ENCODE peak calls at places on chromosomes 7 and 10, in five cellular contexts. One of them, this sample, is unnamed. For H3K27me3 and H3K4me1, the result is how much of the 10 kb centered on the place peaks cover.

GRCh38 chr10:3837909-3838722 is 53.1 kb upstream of the KLF6 start:
- DNase-seq in Peyer's patch: no peak
- DNase-seq in heart left ventricle: no peak
- DNase-seq in transverse colon: no peak
- DNase-seq in gastrocnemius medialis: no peak
- DNase-seq in this sample: no peak

GRCh38 chr10:21406595-21407218 is 118.8 kb downstream of the SKIDA1 start:
- DNase-seq in gastrocnemius medialis: no peak
- DNase-seq in heart left ventricle: no peak
- DNase-seq in transverse colon: no peak
- DNase-seq in Peyer's patch: no peak
- DNase-seq in this sample: no peak

GRCh38 chr10:78349165-78349516 is 315.5 kb downstream of the RPS24 start:
- DNase-seq in gastrocnemius medialis: no peak
- DNase-seq in Peyer's patch: no peak
- DNase-seq in transverse colon: no peak
- DNase-seq in heart left ventricle: peak
- DNase-seq in this sample: peak

GRCh38 chr10:17473228-17473950 is 19.0 kb upstream of the ST8SIA6 start:
- DNase-seq in Peyer's patch: no peak
- DNase-seq in heart left ventricle: no peak
- DNase-seq in transverse colon: no peak
- DNase-seq in gastrocnemius medialis: no peak
- DNase-seq in this sample: no peak

GRCh38 chr10:95406651-95407280 is 116.0 kb upstream of the PDLIM1 start:
- DNase-seq in heart left ventricle: peak
- DNase-seq in gastrocnemius medialis: peak
- DNase-seq in transverse colon: peak
- DNase-seq in Peyer's patch: peak
- DNase-seq in this sample: peak

GRCh38 chr10:103540722-103541121 is 47.2 kb downstream of the NEURL1 start:
- DNase-seq in transverse colon: no peak
- DNase-seq in gastrocnemius medialis: no peak
- DNase-seq in heart left ventricle: no peak
- DNase-seq in Peyer's patch: no peak
- DNase-seq in this sample: no peak

GRCh38 chr7:34260282-34260681 is 354.9 kb downstream of the BMPER start:
- DNase-seq in gastrocnemius medialis: no peak
- DNase-seq in Peyer's patch: no peak
- DNase-seq in heart left ventricle: no peak
- DNase-seq in transverse colon: no peak
- DNase-seq in this sample: no peak

GRCh38 chr10:115093776-115094361 is 704 bp downstream of the ATRNL1 start:
- DNase-seq in gastrocnemius medialis: peak
- DNase-seq in transverse colon: peak
- DNase-seq in heart left ventricle: no peak
- DNase-seq in Peyer's patch: peak
- DNase-seq in this sample: peak

GRCh38 chr7:70694357-70694908 is 437.5 kb upstream of the GALNT17 start:
- DNase-seq in Peyer's patch: peak
- DNase-seq in gastrocnemius medialis: peak
- DNase-seq in heart left ventricle: peak
- DNase-seq in transverse colon: peak
- DNase-seq in this sample: peak

GRCh38 chr10:89921422-89921821 is 220.0 kb downstream of the KIF20B start:
- DNase-seq in Peyer's patch: no peak
- DNase-seq in heart left ventricle: no peak
- DNase-seq in transverse colon: no peak
- DNase-seq in gastrocnemius medialis: no peak
- DNase-seq in this sample: no peak

GRCh38 chr7:7157887-7158271 is 24.5 kb upstream of the C1GALT1 start:
- DNase-seq in gastrocnemius medialis: no peak
- DNase-seq in Peyer's patch: no peak
- DNase-seq in heart left ventricle: no peak
- DNase-seq in transverse colon: no peak
- DNase-seq in this sample: no peak

GRCh38 chr7:80392229-80393169 is 119.4 kb downstream of the GNAT3 start:
- DNase-seq in Peyer's patch: no peak
- DNase-seq in transverse colon: no peak
- DNase-seq in gastrocnemius medialis: no peak
- DNase-seq in heart left ventricle: no peak
- DNase-seq in this sample: no peak

GRCh38 chr10:69842932-69843331 is 41.2 kb downstream of the COL13A1 start:
- DNase-seq in transverse colon: no peak
- DNase-seq in heart left ventricle: no peak
- DNase-seq in gastrocnemius medialis: no peak
- DNase-seq in Peyer's patch: no peak
- DNase-seq in this sample: no peak

GRCh38 chr10:99394761-99395386 is 35.5 kb downstream of the GOT1 start:
- DNase-seq in transverse colon: no peak
- DNase-seq in heart left ventricle: no peak
- DNase-seq in gastrocnemius medialis: no peak
- DNase-seq in Peyer's patch: no peak
- DNase-seq in this sample: no peak

GRCh38 chr10:121949052-121949451 is 21.2 kb upstream of the ATE1 start:
- DNase-seq in Peyer's patch: no peak
- DNase-seq in heart left ventricle: no peak
- DNase-seq in gastrocnemius medialis: no peak
- DNase-seq in transverse colon: no peak
- DNase-seq in this sample: no peak

GRCh38 chr10:29022513-29022912 is 266.4 kb upstream of the LYZL1 start:
- DNase-seq in heart left ventricle: no peak
- DNase-seq in gastrocnemius medialis: no peak
- DNase-seq in transverse colon: no peak
- DNase-seq in Peyer's patch: no peak
- DNase-seq in this sample: no peak

GRCh38 chr10:66642217-66642616 is 283.6 kb upstream of the LRRTM3 start:
- DNase-seq in gastrocnemius medialis: no peak
- DNase-seq in Peyer's patch: no peak
- DNase-seq in transverse colon: no peak
- DNase-seq in heart left ventricle: no peak
- DNase-seq in this sample: no peak

GRCh38 chr10:6597478-6597877 is 17.4 kb upstream of the PRKCQ start:
- DNase-seq in Peyer's patch: no peak
- DNase-seq in transverse colon: no peak
- DNase-seq in heart left ventricle: no peak
- DNase-seq in gastrocnemius medialis: no peak
- DNase-seq in this sample: no peak

GRCh38 chr7:21352540-21353387 is 75.1 kb upstream of the SP4 start:
- DNase-seq in gastrocnemius medialis: no peak
- DNase-seq in Peyer's patch: no peak
- DNase-seq in transverse colon: no peak
- DNase-seq in heart left ventricle: no peak
- DNase-seq in this sample: no peak

GRCh38 chr7:128405345-128406146 is 4.2 kb downstream of the IMPDH1 start:
- DNase-seq in transverse colon: peak
- DNase-seq in gastrocnemius medialis: no peak
- DNase-seq in heart left ventricle: peak
- DNase-seq in Peyer's patch: peak
- DNase-seq in this sample: peak

GRCh38 chr7:25391295-25391861 is 163.1 kb upstream of the NPVF start:
- DNase-seq in Peyer's patch: no peak
- DNase-seq in gastrocnemius medialis: no peak
- DNase-seq in heart left ventricle: no peak
- DNase-seq in transverse colon: no peak
- DNase-seq in this sample: no peak

GRCh38 chr7:50314778-50315177 is 10.3 kb downstream of the IKZF1 start:
- DNase-seq in heart left ventricle: no peak
- DNase-seq in transverse colon: no peak
- DNase-seq in Peyer's patch: no peak
- DNase-seq in gastrocnemius medialis: no peak
- DNase-seq in this sample: no peak

GRCh38 chr7:98598846-98599615 is 18.1 kb upstream of the NPTX2 start:
- DNase-seq in Peyer's patch: no peak
- DNase-seq in transverse colon: peak
- DNase-seq in gastrocnemius medialis: no peak
- DNase-seq in heart left ventricle: no peak
- DNase-seq in this sample: no peak

GRCh38 chr7:140638311-140638791 is 2.3 kb downstream of the DENND2A start:
- DNase-seq in transverse colon: no peak
- DNase-seq in heart left ventricle: peak
- DNase-seq in gastrocnemius medialis: peak
- DNase-seq in Peyer's patch: no peak
- DNase-seq in this sample: no peak

GRCh38 chr7:139647812-139648616 is 124.5 kb downstream of the CLEC2L start:
- DNase-seq in Peyer's patch: no peak
- DNase-seq in heart left ventricle: no peak
- DNase-seq in gastrocnemius medialis: no peak
- DNase-seq in transverse colon: no peak
- DNase-seq in this sample: no peak

GRCh38 chr7:157253850-157254249 is 83.0 kb upstream of the DNAJB6 start:
- DNase-seq in transverse colon: peak
- DNase-seq in gastrocnemius medialis: peak
- DNase-seq in Peyer's patch: no peak
- DNase-seq in heart left ventricle: peak
- DNase-seq in this sample: peak

GRCh38 chr7:101420436-101420835 is 57.8 kb downstream of the COL26A1 start:
- DNase-seq in transverse colon: no peak
- DNase-seq in Peyer's patch: no peak
- DNase-seq in heart left ventricle: no peak
- DNase-seq in gastrocnemius medialis: no peak
- DNase-seq in this sample: no peak

GRCh38 chr7:67462781-67463191 is 466.2 kb downstream of the TYW1 start:
- DNase-seq in transverse colon: peak
- DNase-seq in Peyer's patch: no peak
- DNase-seq in heart left ventricle: peak
- DNase-seq in gastrocnemius medialis: no peak
- DNase-seq in this sample: no peak

GRCh38 chr7:57071-57470 is 135.3 kb upstream of the FAM20C start:
- DNase-seq in transverse colon: peak
- DNase-seq in Peyer's patch: no peak
- DNase-seq in gastrocnemius medialis: no peak
- DNase-seq in heart left ventricle: no peak
- DNase-seq in this sample: peak

GRCh38 chr7:153393666-153394065 is 634.1 kb downstream of the ACTR3B start:
- DNase-seq in gastrocnemius medialis: no peak
- DNase-seq in transverse colon: no peak
- DNase-seq in Peyer's patch: no peak
- DNase-seq in heart left ventricle: no peak
- DNase-seq in this sample: no peak

GRCh38 chr7:5699951-5700384 is 81.5 kb downstream of the RNF216 start:
- DNase-seq in heart left ventricle: peak
- DNase-seq in Peyer's patch: no peak
- DNase-seq in transverse colon: peak
- DNase-seq in gastrocnemius medialis: no peak
- DNase-seq in this sample: no peak

DNA sequence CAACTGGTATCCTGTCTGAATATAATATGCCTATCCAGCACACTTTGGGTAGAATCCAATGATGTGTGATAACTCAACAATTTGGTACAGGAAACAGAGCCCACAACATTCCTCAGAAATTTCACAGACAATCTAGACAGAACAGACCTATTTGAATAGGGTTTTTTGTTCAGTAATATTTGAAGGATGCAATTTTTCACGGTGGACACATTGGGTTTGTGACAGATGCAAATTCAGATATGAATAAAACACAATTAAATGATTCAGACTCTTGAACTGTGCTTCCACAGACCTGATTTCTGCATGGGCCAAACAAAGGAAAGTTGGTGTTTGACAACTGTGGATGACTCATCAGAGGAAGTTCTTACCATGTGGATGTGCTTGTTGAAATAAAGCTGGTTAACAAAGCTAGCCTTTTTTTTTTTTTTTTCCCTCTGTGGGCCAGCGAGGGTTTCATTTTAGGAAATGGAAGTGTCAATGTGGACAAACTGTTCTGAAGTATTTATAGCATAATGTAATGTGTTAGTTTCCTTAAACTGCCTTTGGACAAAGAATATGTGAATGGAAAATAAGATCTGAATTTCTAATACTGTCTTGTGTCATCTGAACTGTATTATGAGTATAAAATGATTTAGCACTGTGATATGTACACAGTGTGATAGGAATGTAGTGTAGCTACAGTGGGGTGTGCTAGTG is 43.2 kb upstream of the FAM133B start:
- DNase-seq in Peyer's patch: no peak
- DNase-seq in transverse colon: no peak
- DNase-seq in gastrocnemius medialis: no peak
- DNase-seq in heart left ventricle: no peak
- DNase-seq in this sample: no peak
- TF ChIP-seq POLR2A in Peyer's patch: no peak
- TF ChIP-seq POLR2A in transverse colon: no peak
- TF ChIP-seq POLR2A in gastrocnemius medialis: no peak
- TF ChIP-seq POLR2A in heart left ventricle: no peak
- TF ChIP-seq POLR2A in this sample: no peak

GRCh38 chr7:27418544-27418943 is 175.9 kb downstream of the EVX1 start:
- DNase-seq in gastrocnemius medialis: no peak
- DNase-seq in transverse colon: no peak
- DNase-seq in heart left ventricle: no peak
- DNase-seq in Peyer's patch: no peak
- DNase-seq in this sample: no peak
- H3K27me3 ChIP-seq in gastrocnemius medialis: under half
- H3K27me3 ChIP-seq in transverse colon: under half
- H3K27me3 ChIP-seq in heart left ventricle: under half
- H3K27me3 ChIP-seq in Peyer's patch: under half
- H3K27me3 ChIP-seq in this sample: under half

GRCh38 chr10:100841528-100841927 is 71.2 kb upstream of the SLF2 start:
- DNase-seq in transverse colon: no peak
- DNase-seq in heart left ventricle: no peak
- DNase-seq in gastrocnemius medialis: no peak
- DNase-seq in Peyer's patch: no peak
- DNase-seq in this sample: no peak

GRCh38 chr10:100848770-100849169 is 64.0 kb upstream of the SLF2 start:
- DNase-seq in gastrocnemius medialis: no peak
- DNase-seq in Peyer's patch: no peak
- DNase-seq in heart left ventricle: no peak
- DNase-seq in transverse colon: no peak
- DNase-seq in this sample: no peak

GRCh38 chr10:100847440-100847839 is 65.3 kb upstream of the SLF2 start:
- DNase-seq in transverse colon: no peak
- DNase-seq in gastrocnemius medialis: no peak
- DNase-seq in Peyer's patch: no peak
- DNase-seq in heart left ventricle: no peak
- DNase-seq in this sample: no peak
- H3K4me1 ChIP-seq in transverse colon: under half
- H3K4me1 ChIP-seq in gastrocnemius medialis: under half
- H3K4me1 ChIP-seq in Peyer's patch: under half
- H3K4me1 ChIP-seq in heart left ventricle: under half
- H3K4me1 ChIP-seq in this sample: under half

DNA sequence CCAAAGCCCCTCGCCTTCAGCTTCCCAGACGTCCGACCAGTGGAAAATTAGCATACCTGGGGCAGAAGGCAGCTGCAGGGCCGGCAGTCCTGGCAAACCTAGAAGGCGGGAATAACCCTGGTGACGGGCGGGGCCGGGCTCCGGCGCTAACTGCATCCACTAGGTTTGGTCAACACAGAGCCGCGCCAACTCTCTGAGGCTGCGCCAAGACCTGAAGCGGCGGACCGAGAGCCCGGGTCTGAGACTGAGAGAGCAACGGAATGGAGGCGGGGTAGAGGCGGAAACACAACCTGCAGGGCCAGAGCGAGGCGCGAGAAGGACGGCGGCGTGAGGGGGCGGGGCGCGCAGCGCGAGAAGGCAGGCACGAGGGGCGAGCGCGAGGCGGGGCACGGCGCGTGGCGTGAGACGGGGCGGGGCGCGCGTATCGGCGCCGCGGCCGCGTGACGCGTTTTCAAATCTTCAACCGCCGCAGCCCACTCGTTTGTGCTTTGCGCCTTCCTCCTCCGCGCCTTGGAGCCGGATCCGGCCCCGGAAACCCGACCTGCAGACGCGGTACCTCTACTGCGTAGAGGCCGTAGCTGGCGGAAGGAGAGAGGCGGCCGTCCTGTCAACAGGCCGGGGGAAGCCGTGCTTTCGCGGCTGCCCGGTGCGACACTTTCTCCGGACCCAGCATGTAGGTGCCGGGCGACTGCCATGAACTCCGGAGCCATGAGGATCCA is at the start of the genes DBF4 and SLC25A40:
- DNase-seq in transverse colon: peak
- DNase-seq in Peyer's patch: peak
- DNase-seq in gastrocnemius medialis: peak
- DNase-seq in heart left ventricle: peak
- DNase-seq in this sample: peak
- TF ChIP-seq POLR2A in transverse colon: peak
- TF ChIP-seq POLR2A in Peyer's patch: peak
- TF ChIP-seq POLR2A in gastrocnemius medialis: peak
- TF ChIP-seq POLR2A in heart left ventricle: peak
- TF ChIP-seq POLR2A in this sample: peak

This sample was measured in right lobe of liver.